ENCODE peak calls at places on chromosomes 4 and X, in seven cellular contexts. V is IMR-90, H is mesendoderm, K is H9, W is mesenchymal stem cell, E is trophoblast cell, A is H1. O is an unnamed sample.
A peak's percentile ranks its signal among the peaks of the same experiment; 100 is the strongest.

GRCh38 chr4:102642571-102643298 is 118.0 kb downstream of the MANBA start:
- DNase-seq in V (peak; percentile 46), H (no peak), K (no peak), W (peak; percentile 12), E (no peak), A (no peak), O (no peak)

GRCh38 chr4:139865537-139865936 is 199.9 kb downstream of the MGST2 start:
- DNase-seq in V (no peak), H (no peak), K (no peak), W (no peak), E (no peak), A (no peak), O (no peak)

GRCh38 chr4:153156263-153156662 is 48.0 kb upstream of the TRIM2 start:
- DNase-seq in V (no peak), H (peak; percentile 90), K (no peak), W (no peak), E (no peak), A (no peak), O (no peak)

GRCh38 chr4:124710911-124711310 is 1.6 kb downstream of the ANKRD50 start:
- DNase-seq in V (no peak), H (no peak), K (no peak), W (peak; percentile 28), E (no peak), A (no peak), O (no peak)

GRCh38 chrX:118702741-118703140 is 24.7 kb upstream of the IL13RA1 start:
- DNase-seq in V (peak; percentile 42), H (no peak), K (no peak), W (peak; percentile 18), E (no peak), A (no peak), O (no peak)

GRCh38 chr4:185779520-185779919 is 32.5 kb downstream of the SORBS2 start:
- DNase-seq in V (no peak), H (peak; percentile 37), K (no peak), W (no peak), E (no peak), A (no peak), O (peak; percentile 26)

GRCh38 chrX:13646154-13646549 is 6.8 kb upstream of the TCEANC start:
- DNase-seq in V (peak; percentile 65), H (peak; percentile 72), K (peak; percentile 65), W (peak; percentile 64), E (peak; percentile 62), A (peak; percentile 15), O (peak; percentile 24)

GRCh38 chr4:4668355-4669210 is 126.7 kb upstream of the STX18 start:
- DNase-seq in V (no peak), H (no peak), K (no peak), W (peak; percentile 32), E (no peak), A (no peak), O (no peak)

GRCh38 chr4:25425361-25425760 is 48.3 kb downstream of the ANAPC4 start:
- DNase-seq in V (no peak), H (no peak), K (no peak), W (no peak), E (no peak), A (no peak), O (no peak)

GRCh38 chr4:123158576-123158975 is 236.2 kb upstream of the NUDT6 start:
- DNase-seq in V (no peak), H (peak; percentile 65), K (no peak), W (no peak), E (no peak), A (no peak), O (no peak)

GRCh38 chr4:150579591-150580234 is 2.2 kb upstream of the MAB21L2 start:
- DNase-seq in V (peak; percentile 43), H (peak; percentile 56), K (peak; percentile 50), W (peak; percentile 71), E (peak; percentile 58), A (no peak), O (peak; percentile 62)

GRCh38 chr4:6095023-6095817 is 77.0 kb upstream of the C4orf50 start:
- DNase-seq in V (peak; percentile 4), H (no peak), K (no peak), W (no peak), E (no peak), A (no peak), O (no peak)

GRCh38 chrX:149522914-149523313 is 17.8 kb upstream of the IDS start:
- DNase-seq in V (no peak), H (no peak), K (no peak), W (no peak), E (no peak), A (no peak), O (no peak)

GRCh38 chr4:148288448-148288847 is 153.8 kb downstream of the NR3C2 start:
- DNase-seq in V (no peak), H (no peak), K (no peak), W (no peak), E (no peak), A (no peak), O (no peak)

GRCh38 chr4:40848251-40848650 is 98.5 kb downstream of the NSUN7 start:
- DNase-seq in V (peak; percentile 16), H (peak; percentile 19), K (no peak), W (no peak), E (no peak), A (no peak), O (no peak)

GRCh38 chrX:150772150-150772970 is 79.2 kb downstream of the MTMR1 start:
- DNase-seq in V (peak; percentile 45), H (peak; percentile 83), K (peak; percentile 88), W (peak; percentile 65), E (peak; percentile 79), A (peak; percentile 21), O (peak; percentile 61)

GRCh38 chrX:17496407-17496806 is 121.4 kb downstream of the NHS start:
- DNase-seq in V (no peak), H (no peak), K (no peak), W (no peak), E (peak; percentile 45), A (no peak), O (no peak)
- H3K23ac ChIP-seq in V (no peak overlapping the region), H (no peak overlapping the region), K (no peak overlapping the region), W (no peak overlapping the region), E (no peak overlapping the region), A (no peak overlapping the region), O (no peak overlapping the region)

GRCh38 chr4:1597021-1597931 is 86.8 kb downstream of the FAM53A start:
- DNase-seq in V (no peak), H (no peak), K (no peak), W (no peak), E (no peak), A (no peak), O (no peak)
- H3K23ac ChIP-seq in V (no peak overlapping the region), H (no peak overlapping the region), K (no peak overlapping the region), W (no peak overlapping the region), E (no peak overlapping the region), A (no peak overlapping the region), O (no peak overlapping the region)

GRCh38 chrX:97065066-97065465 is 181.4 kb downstream of the RPA4 start:
- DNase-seq in V (no peak), H (no peak), K (no peak), W (no peak), E (no peak), A (no peak), O (no peak)

GRCh38 chrX:97057349-97057909 is 173.7 kb downstream of the RPA4 start:
- DNase-seq in V (no peak), H (no peak), K (no peak), W (no peak), E (no peak), A (no peak), O (no peak)

GRCh38 chrX:97065973-97066372 is 182.3 kb downstream of the RPA4 start:
- DNase-seq in V (peak; percentile 52), H (no peak), K (no peak), W (peak; percentile 0), E (peak; percentile 33), A (no peak), O (no peak)

GRCh38 chrX:97060019-97060418 is 176.3 kb downstream of the RPA4 start:
- DNase-seq in V (no peak), H (peak; percentile 19), K (peak; percentile 55), W (no peak), E (no peak), A (peak; percentile 5), O (peak; percentile 0)
- H3K23ac ChIP-seq in V (no peak overlapping the region), H (no peak overlapping the region), K (no peak overlapping the region), W (no peak overlapping the region), E (no peak overlapping the region), A (no peak overlapping the region), O (no peak overlapping the region)

GRCh38 chrX:20330545-20330944 is 63.8 kb upstream of the RPS6KA3 start:
- DNase-seq in V (no peak), H (no peak), K (no peak), W (no peak), E (no peak), A (no peak), O (no peak)
- H3K23ac ChIP-seq in V (no peak overlapping the region), H (no peak overlapping the region), K (no peak overlapping the region), W (no peak overlapping the region), E (no peak overlapping the region), A (no peak overlapping the region), O (no peak overlapping the region)

DNA sequence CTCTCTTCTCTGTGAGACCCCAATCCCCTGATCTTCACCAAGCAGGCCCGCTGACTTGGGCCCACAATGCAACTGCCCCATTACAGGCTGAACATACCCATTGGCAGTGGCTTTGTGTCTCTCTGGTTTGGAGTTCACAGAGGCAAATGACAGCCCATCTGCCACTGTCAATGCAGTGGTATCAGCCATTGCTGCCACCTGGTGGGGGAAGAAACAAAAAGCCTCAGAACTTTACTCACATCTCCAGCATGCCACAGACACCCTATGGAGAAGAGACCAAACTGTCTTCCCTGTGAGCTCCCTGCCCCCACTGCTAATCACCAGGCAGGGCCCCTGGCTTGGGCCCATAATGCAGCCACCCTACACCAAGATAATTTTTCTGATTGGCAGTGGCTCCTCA is 729.3 kb upstream of the ACTRT1 start:
- DNase-seq in V (no peak), H (peak; percentile 83), K (peak; percentile 57), W (peak; percentile 6), E (peak; percentile 39), A (no peak), O (peak; percentile 3)
- H3K23ac ChIP-seq in V (no peak overlapping the region), H (no peak overlapping the region), K (no peak overlapping the region), W (no peak overlapping the region), E (no peak overlapping the region), A (no peak overlapping the region), O (no peak overlapping the region)

GRCh38 chr4:187064033-187064432 is 340.4 kb upstream of the FAT1 start:
- DNase-seq in V (no peak), H (no peak), K (no peak), W (no peak), E (peak; percentile 46), A (no peak), O (no peak)

GRCh38 chr4:187063251-187063650 is 339.6 kb upstream of the FAT1 start:
- DNase-seq in V (no peak), H (no peak), K (no peak), W (no peak), E (no peak), A (no peak), O (no peak)

GRCh38 chr4:187060551-187060950 is 336.9 kb upstream of the FAT1 start:
- DNase-seq in V (no peak), H (no peak), K (no peak), W (no peak), E (no peak), A (no peak), O (no peak)

GRCh38 chr4:187059895-187060294 is 336.2 kb upstream of the FAT1 start:
- DNase-seq in V (no peak), H (no peak), K (no peak), W (no peak), E (no peak), A (no peak), O (no peak)

DNA sequence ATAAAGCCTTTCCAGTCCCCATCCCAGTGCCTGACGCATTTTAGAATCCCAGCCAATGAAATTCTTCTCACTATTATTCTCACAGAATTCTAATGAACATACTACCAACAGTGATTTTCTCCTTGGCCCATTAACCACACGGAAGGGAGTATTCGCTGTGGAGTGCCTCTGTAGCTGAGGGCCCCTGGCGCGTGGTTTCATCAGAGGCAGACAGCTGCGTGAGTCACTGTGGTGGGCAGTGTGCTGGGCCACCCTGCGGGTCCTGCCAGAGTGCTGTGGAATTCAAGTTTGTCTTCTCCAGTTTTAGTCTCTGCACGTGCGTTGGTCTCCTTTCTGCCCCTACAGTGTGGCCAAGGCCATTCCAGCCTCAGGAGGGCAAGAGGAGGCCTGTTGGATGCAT is 335.4 kb upstream of the FAT1 start:
- DNase-seq in V (no peak), H (no peak), K (no peak), W (no peak), E (no peak), A (no peak), O (no peak)
- H3K23ac ChIP-seq in V (no peak overlapping the region), H (no peak overlapping the region), K (no peak overlapping the region), W (no peak overlapping the region), E (no peak overlapping the region), A (no peak overlapping the region), O (no peak overlapping the region)

O was measured in neuronal stem cell.